ENCODE peak calls at places on chromosomes 13 and 19, in ten cellular contexts. P, Q, E, L, W, T, D, V, J and Z are unnamed samples.

GRCh38 chr19:51096473-51097165 is 11.6 kb downstream of the CTU1 start:
- DNase-seq in T (no peak), E (no peak), J (no peak), Q (no peak), W (peak; percentile 28), V (no peak), D (no peak), P (no peak), L (no peak), Z (no peak)

GRCh38 chr13:22173605-22174004 is 502.7 kb downstream of the FGF9 start:
- DNase-seq in Q (no peak), E (no peak), V (no peak), P (no peak), D (no peak), T (no peak), W (no peak), L (peak; percentile 3), J (no peak), Z (no peak)

GRCh38 chr13:110684388-110685056 is 21.4 kb downstream of the CARS2 start:
- DNase-seq in T (no peak), Q (no peak), V (peak; percentile 66), W (no peak), L (no peak), J (no peak), D (no peak), P (no peak), E (no peak), Z (no peak)

GRCh38 chr13:25910243-25910642 is 141.6 kb downstream of the SHISA2 start:
- DNase-seq in L (no peak), D (no peak), E (no peak), Q (no peak), V (no peak), W (no peak), P (no peak), T (no peak), J (no peak), Z (no peak)

GRCh38 chr19:858868-859843 is at the start of gene CFD:
- DNase-seq in E (peak; percentile 22), J (no peak), D (peak; percentile 50), V (no peak), T (no peak), L (no peak), Q (no peak), P (no peak), W (no peak), Z (no peak)

GRCh38 chr19:19170053-19170945 is at the start of gene MEF2B:
- DNase-seq in W (no peak), D (peak; percentile 90), T (peak; percentile 91), J (peak; percentile 41), L (peak; percentile 73), Q (peak; percentile 82), V (peak; percentile 80), E (peak; percentile 97), P (peak; percentile 91), Z (peak; percentile 79)

GRCh38 chr19:30567535-30568232 is 195.5 kb downstream of the ZNF536 start:
- DNase-seq in J (no peak), V (no peak), D (no peak), L (no peak), P (peak; percentile 73), E (no peak), W (no peak), T (no peak), Q (no peak), Z (no peak)

GRCh38 chr19:37243206-37243632 is 25.2 kb downstream of the ZNF383 start:
- DNase-seq in T (no peak), J (no peak), Q (no peak), P (no peak), L (no peak), V (no peak), E (no peak), W (peak; percentile 12), D (no peak), Z (no peak)

GRCh38 chr13:95833126-95833525 is 156.2 kb downstream of the DNAJC3 start:
- DNase-seq in V (no peak), T (no peak), P (no peak), Q (no peak), L (no peak), D (no peak), E (no peak), J (no peak), W (no peak), Z (no peak)

GRCh38 chr19:15666883-15667282 is 6.0 kb upstream of the CYP4F12 start:
- DNase-seq in T (no peak), P (no peak), V (peak; percentile 93), W (no peak), Q (no peak), J (no peak), L (no peak), D (peak; percentile 67), E (no peak), Z (no peak)

GRCh38 chr13:77751513-77752456 is 54.3 kb downstream of the SLAIN1 start:
- DNase-seq in T (peak; percentile 37), L (peak; percentile 62), P (no peak), J (peak; percentile 6), E (peak; percentile 22), W (peak; percentile 84), D (no peak), V (peak; percentile 55), Q (no peak), Z (peak; percentile 42)

GRCh38 chr13:51330741-51331140 is 8.8 kb upstream of the SERPINE3 start:
- DNase-seq in E (no peak), Q (no peak), D (no peak), V (no peak), J (no peak), T (no peak), P (no peak), W (peak; percentile 81), L (peak; percentile 73), Z (no peak)

GRCh38 chr19:19319725-19320361 is 466 bp downstream of the SUGP1 start:
- DNase-seq in T (no peak), V (peak; percentile 21), W (peak; percentile 30), P (no peak), D (peak; percentile 15), Q (no peak), E (no peak), L (no peak), J (no peak), Z (no peak)

GRCh38 chr19:46724468-46724867 is 7.6 kb upstream of the PRKD2 start:
- DNase-seq in P (no peak), V (no peak), E (no peak), J (no peak), D (no peak), T (no peak), Q (no peak), W (no peak), L (no peak), Z (no peak)

GRCh38 chr13:76271728-76272232 is 614.4 kb downstream of the KCTD12 start:
- DNase-seq in P (no peak), Q (no peak), V (no peak), W (no peak), D (no peak), E (peak; percentile 10), T (no peak), L (no peak), J (no peak), Z (no peak)

GRCh38 chr19:43124360-43124759 is 41.9 kb upstream of the PSG2 start:
- DNase-seq in V (no peak), W (no peak), J (no peak), D (no peak), L (no peak), Q (no peak), T (no peak), P (no peak), E (no peak), Z (no peak)